ENCODE peak calls at places on chromosomes 7 and 10, in five cellular contexts. One of them, this sample, is unnamed.

GRCh38 chr7:35424869-35425495 is 171.1 kb upstream of the TBX20 start:
- DNase-seq in stomach: peak
- DNase-seq in A549: peak
- DNase-seq in suprapubic skin: no peak
- DNase-seq in tibial nerve: peak
- DNase-seq in this sample: no peak

GRCh38 chr10:123746927-123747326 is 80.8 kb downstream of the GPR26 start:
- DNase-seq in stomach: no peak
- DNase-seq in A549: no peak
- DNase-seq in suprapubic skin: no peak
- DNase-seq in tibial nerve: no peak
- DNase-seq in this sample: no peak

GRCh38 chr10:100744980-100745881 is at the start of gene PAX2:
- DNase-seq in stomach: no peak
- DNase-seq in A549: peak
- DNase-seq in suprapubic skin: no peak
- DNase-seq in tibial nerve: no peak
- DNase-seq in this sample: no peak

GRCh38 chr7:5643280-5643679 is 138.2 kb downstream of the RNF216 start:
- DNase-seq in stomach: no peak
- DNase-seq in A549: peak
- DNase-seq in suprapubic skin: no peak
- DNase-seq in tibial nerve: no peak
- DNase-seq in this sample: no peak

GRCh38 chr7:44080118-44080517 is 2.2 kb downstream of the POLM start:
- DNase-seq in stomach: no peak
- DNase-seq in A549: no peak
- DNase-seq in suprapubic skin: no peak
- DNase-seq in tibial nerve: no peak
- DNase-seq in this sample: no peak

GRCh38 chr10:114058297-114058696 is 14.6 kb downstream of the ADRB1 start:
- DNase-seq in stomach: peak
- DNase-seq in A549: no peak
- DNase-seq in suprapubic skin: no peak
- DNase-seq in tibial nerve: no peak
- DNase-seq in this sample: no peak

GRCh38 chr7:29265208-29265923 is 70.8 kb downstream of the CHN2 start:
- DNase-seq in stomach: no peak
- DNase-seq in A549: no peak
- DNase-seq in suprapubic skin: no peak
- DNase-seq in tibial nerve: peak
- DNase-seq in this sample: peak

GRCh38 chr10:132579027-132579859 is 41.7 kb downstream of the INPP5A start:
- DNase-seq in stomach: no peak
- DNase-seq in A549: no peak
- DNase-seq in suprapubic skin: no peak
- DNase-seq in tibial nerve: no peak
- DNase-seq in this sample: no peak

GRCh38 chr7:142104550-142105527 is 6.7 kb upstream of the MGAM2 start:
- DNase-seq in stomach: peak
- DNase-seq in A549: peak
- DNase-seq in suprapubic skin: no peak
- DNase-seq in tibial nerve: no peak
- DNase-seq in this sample: peak

GRCh38 chr7:30594055-30594539 is 581 bp upstream of the GARS1 start:
- DNase-seq in stomach: no peak
- DNase-seq in A549: peak
- DNase-seq in suprapubic skin: no peak
- DNase-seq in tibial nerve: peak
- DNase-seq in this sample: no peak

GRCh38 chr7:132455306-132455705 is 121.0 kb downstream of the PLXNA4 start:
- DNase-seq in stomach: no peak
- DNase-seq in A549: no peak
- DNase-seq in suprapubic skin: no peak
- DNase-seq in tibial nerve: no peak
- DNase-seq in this sample: no peak

GRCh38 chr7:94069154-94069739 is 65.1 kb upstream of the BET1 start:
- DNase-seq in stomach: no peak
- DNase-seq in A549: no peak
- DNase-seq in suprapubic skin: no peak
- DNase-seq in tibial nerve: no peak
- DNase-seq in this sample: no peak

GRCh38 chr7:2301510-2301860 is 12.8 kb downstream of the SNX8 start:
- DNase-seq in stomach: no peak
- DNase-seq in A549: peak
- DNase-seq in suprapubic skin: no peak
- DNase-seq in tibial nerve: no peak
- DNase-seq in this sample: no peak

GRCh38 chr10:113362645-113363091 is 190.2 kb upstream of the HABP2 start:
- DNase-seq in stomach: no peak
- DNase-seq in A549: no peak
- DNase-seq in suprapubic skin: no peak
- DNase-seq in tibial nerve: peak
- DNase-seq in this sample: no peak

GRCh38 chr7:141016349-141016748 is 1.6 kb upstream of the MRPS33 start:
- DNase-seq in stomach: no peak
- DNase-seq in A549: no peak
- DNase-seq in suprapubic skin: no peak
- DNase-seq in tibial nerve: no peak
- DNase-seq in this sample: no peak

GRCh38 chr10:18217577-18217976 is 77.4 kb downstream of the CACNB2 start:
- DNase-seq in stomach: no peak
- DNase-seq in A549: no peak
- DNase-seq in suprapubic skin: no peak
- DNase-seq in tibial nerve: no peak
- DNase-seq in this sample: no peak

GRCh38 chr7:37901890-37902524 is 14.6 kb downstream of the SFRP4 start:
- DNase-seq in stomach: no peak
- DNase-seq in A549: peak
- DNase-seq in suprapubic skin: no peak
- DNase-seq in tibial nerve: no peak
- DNase-seq in this sample: no peak

GRCh38 chr10:34731885-34732701 is 83.0 kb downstream of the PARD3 start:
- DNase-seq in stomach: no peak
- DNase-seq in A549: peak
- DNase-seq in suprapubic skin: no peak
- DNase-seq in tibial nerve: no peak
- DNase-seq in this sample: peak

GRCh38 chr7:116633131-116633988 is 38.6 kb upstream of the MET start:
- DNase-seq in stomach: no peak
- DNase-seq in A549: no peak
- DNase-seq in suprapubic skin: no peak
- DNase-seq in tibial nerve: peak
- DNase-seq in this sample: no peak

GRCh38 chr10:8050561-8051108 is 3.9 kb upstream of the GATA3 start:
- DNase-seq in stomach: peak
- DNase-seq in A549: peak
- DNase-seq in suprapubic skin: no peak
- DNase-seq in tibial nerve: no peak
- DNase-seq in this sample: no peak

GRCh38 chr10:30038961-30039536 is 20.3 kb downstream of the JCAD start:
- DNase-seq in stomach: no peak
- DNase-seq in A549: no peak
- DNase-seq in suprapubic skin: no peak
- DNase-seq in tibial nerve: no peak
- DNase-seq in this sample: no peak

GRCh38 chr7:27303021-27303420 is 60.4 kb downstream of the EVX1 start:
- DNase-seq in stomach: no peak
- DNase-seq in A549: no peak
- DNase-seq in suprapubic skin: no peak
- DNase-seq in tibial nerve: peak
- DNase-seq in this sample: no peak

GRCh38 chr10:69661414-69662172 is 31.5 kb downstream of the FAM241B start:
- DNase-seq in stomach: no peak
- DNase-seq in A549: no peak
- DNase-seq in suprapubic skin: no peak
- DNase-seq in tibial nerve: no peak
- DNase-seq in this sample: no peak

GRCh38 chr10:24723386-24723787 is 300 bp downstream of the ARHGAP21 start:
- DNase-seq in stomach: peak
- DNase-seq in A549: no peak
- DNase-seq in suprapubic skin: no peak
- DNase-seq in tibial nerve: no peak
- DNase-seq in this sample: no peak

GRCh38 chr7:43528581-43529354 is 54.1 kb upstream of the STK17A start:
- DNase-seq in stomach: no peak
- DNase-seq in A549: no peak
- DNase-seq in suprapubic skin: no peak
- DNase-seq in tibial nerve: no peak
- DNase-seq in this sample: peak

GRCh38 chr10:70672993-70673928 is 955 bp downstream of the ADAMTS14 start:
- DNase-seq in stomach: no peak
- DNase-seq in A549: no peak
- DNase-seq in suprapubic skin: no peak
- DNase-seq in tibial nerve: no peak
- DNase-seq in this sample: no peak

GRCh38 chr10:6458814-6459213 is 121.3 kb downstream of the PRKCQ start:
- DNase-seq in stomach: no peak
- DNase-seq in A549: no peak
- DNase-seq in suprapubic skin: no peak
- DNase-seq in tibial nerve: no peak
- DNase-seq in this sample: no peak

GRCh38 chr10:102118867-102119266 is 1.3 kb downstream of the LDB1 start:
- DNase-seq in stomach: peak
- DNase-seq in A549: no peak
- DNase-seq in suprapubic skin: no peak
- DNase-seq in tibial nerve: no peak
- DNase-seq in this sample: no peak

GRCh38 chr7:65974876-65975275 is 7.1 kb downstream of the GUSB start:
- DNase-seq in stomach: no peak
- DNase-seq in A549: no peak
- DNase-seq in suprapubic skin: peak
- DNase-seq in tibial nerve: no peak
- DNase-seq in this sample: no peak

GRCh38 chr7:128352138-128352537 is 8.4 kb upstream of the RBM28 start:
- DNase-seq in stomach: peak
- DNase-seq in A549: peak
- DNase-seq in suprapubic skin: no peak
- DNase-seq in tibial nerve: no peak
- DNase-seq in this sample: no peak

GRCh38 chr7:133746305-133746704 is 380.8 kb upstream of the LRGUK start:
- DNase-seq in stomach: no peak
- DNase-seq in A549: no peak
- DNase-seq in suprapubic skin: no peak
- DNase-seq in tibial nerve: no peak
- DNase-seq in this sample: no peak

GRCh38 chr7:464177-464711 is 55.4 kb downstream of the PDGFA start:
- DNase-seq in stomach: no peak
- DNase-seq in A549: no peak
- DNase-seq in suprapubic skin: peak
- DNase-seq in tibial nerve: no peak
- DNase-seq in this sample: no peak

GRCh38 chr7:157000741-157001653 is 9.5 kb downstream of the MNX1 start:
- DNase-seq in stomach: peak
- DNase-seq in A549: no peak
- DNase-seq in suprapubic skin: peak
- DNase-seq in tibial nerve: no peak
- DNase-seq in this sample: no peak
- H3K4me3 ChIP-seq in stomach: peak
- H3K4me3 ChIP-seq in A549: peak
- H3K4me3 ChIP-seq in suprapubic skin: peak
- H3K4me3 ChIP-seq in tibial nerve: peak
- H3K4me3 ChIP-seq in this sample: peak

DNA sequence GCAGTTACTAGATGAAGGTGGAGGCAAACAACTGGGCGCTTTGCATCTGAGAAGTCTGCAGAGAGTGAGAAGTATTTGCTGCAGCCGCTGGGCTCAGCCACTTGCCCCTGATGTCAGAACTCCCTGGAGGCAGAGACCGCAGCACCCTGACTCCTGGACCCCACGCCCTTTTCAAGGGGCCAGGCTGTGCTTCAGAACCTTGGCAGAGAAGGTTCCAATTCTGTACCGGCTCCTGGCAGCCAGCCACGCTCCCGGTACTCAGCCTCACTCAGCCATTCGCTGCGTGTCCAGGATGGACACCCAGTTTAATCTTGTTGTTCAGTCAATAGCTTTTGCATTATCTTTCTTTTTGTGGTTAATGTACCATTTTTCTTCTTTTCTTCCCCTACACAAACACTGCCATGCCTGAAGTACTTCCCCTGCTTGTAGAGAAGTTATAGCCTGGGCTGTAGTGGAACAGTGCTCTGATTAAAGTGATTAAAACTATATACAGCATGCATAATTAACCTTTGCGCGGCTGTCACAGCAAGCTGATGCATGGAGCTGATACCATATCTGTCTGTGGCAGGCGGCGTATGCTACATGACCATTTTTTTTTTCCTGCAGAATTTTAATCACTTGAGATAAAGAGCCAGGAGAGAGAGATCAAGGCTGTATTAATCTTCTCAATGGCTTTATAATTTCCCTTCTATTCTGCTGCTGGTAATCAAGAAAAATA is 578.4 kb downstream of the SDK1 start:
- DNase-seq in stomach: no peak
- DNase-seq in A549: no peak
- DNase-seq in suprapubic skin: no peak
- DNase-seq in tibial nerve: no peak
- DNase-seq in this sample: peak
- TF ChIP-seq EP300 in stomach: no peak
- TF ChIP-seq EP300 in A549: no peak
- TF ChIP-seq EP300 in suprapubic skin: no peak
- TF ChIP-seq EP300 in tibial nerve: no peak
- TF ChIP-seq EP300 in this sample: no peak

GRCh38 chr7:125490167-125490566 is 560.5 kb upstream of the POT1 start:
- DNase-seq in stomach: no peak
- DNase-seq in A549: no peak
- DNase-seq in suprapubic skin: no peak
- DNase-seq in tibial nerve: no peak
- DNase-seq in this sample: no peak

GRCh38 chr7:125492521-125492920 is 562.9 kb upstream of the POT1 start:
- DNase-seq in stomach: no peak
- DNase-seq in A549: no peak
- DNase-seq in suprapubic skin: no peak
- DNase-seq in tibial nerve: no peak
- DNase-seq in this sample: no peak

GRCh38 chr7:125491137-125491536 is 561.5 kb upstream of the POT1 start:
- DNase-seq in stomach: no peak
- DNase-seq in A549: no peak
- DNase-seq in suprapubic skin: no peak
- DNase-seq in tibial nerve: no peak
- DNase-seq in this sample: no peak

GRCh38 chr7:125495997-125496396 is 566.4 kb upstream of the POT1 start:
- DNase-seq in stomach: no peak
- DNase-seq in A549: no peak
- DNase-seq in suprapubic skin: no peak
- DNase-seq in tibial nerve: no peak
- DNase-seq in this sample: no peak
- H3K4me3 ChIP-seq in stomach: no peak
- H3K4me3 ChIP-seq in A549: no peak
- H3K4me3 ChIP-seq in suprapubic skin: no peak
- H3K4me3 ChIP-seq in tibial nerve: no peak
- H3K4me3 ChIP-seq in this sample: no peak

DNA sequence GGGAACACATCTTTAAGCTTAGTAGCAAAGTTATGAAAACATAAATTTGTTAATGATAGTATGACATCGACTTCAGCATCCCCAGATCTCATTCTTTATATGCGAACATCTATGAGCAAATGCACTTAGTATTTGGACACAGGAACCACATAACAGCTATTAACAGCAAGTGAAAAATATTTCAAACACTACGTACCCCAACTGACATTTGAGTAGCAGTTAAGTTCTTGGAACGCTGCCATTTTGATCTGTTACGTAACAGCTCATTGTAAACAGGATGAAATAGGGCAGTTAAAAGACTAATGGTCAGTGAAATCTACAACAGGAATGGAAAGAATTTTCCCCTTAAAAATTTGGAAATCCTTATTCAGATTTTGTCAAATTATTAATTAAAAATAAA is 428.8 kb downstream of the TNS3 start:
- DNase-seq in stomach: no peak
- DNase-seq in A549: peak
- DNase-seq in suprapubic skin: no peak
- DNase-seq in tibial nerve: peak
- DNase-seq in this sample: no peak
- TF ChIP-seq EP300 in stomach: no peak
- TF ChIP-seq EP300 in A549: no peak
- TF ChIP-seq EP300 in suprapubic skin: no peak
- TF ChIP-seq EP300 in tibial nerve: peak
- TF ChIP-seq EP300 in this sample: no peak

This sample was measured in esophagus muscularis mucosa.